ENCODE peak calls at places on chromosomes 4 and X, in seven cellular contexts. Q, Z, N, O, R, W and J are unnamed samples.

GRCh38 chrX:54754854-54755253 is 43.2 kb downstream of the ITIH6 start:
- DNase-seq in Q (no peak), Z (no peak), N (no peak), O (no peak), R (no peak), W (no peak), J (no peak)

GRCh38 chr4:70559216-70559830 is 32.7 kb upstream of the AMBN start:
- DNase-seq in Q (peak), Z (peak), N (peak), O (peak), R (peak), W (peak), J (peak)

GRCh38 chrX:11757397-11757728 is 674 bp upstream of the MSL3 start:
- DNase-seq in Q (no peak), Z (no peak), N (no peak), O (no peak), R (no peak), W (no peak), J (no peak)

GRCh38 chrX:45196701-45197100 is 4.0 kb downstream of the DIPK2B start:
- DNase-seq in Q (no peak), Z (no peak), N (no peak), O (no peak), R (no peak), W (peak), J (no peak)

GRCh38 chrX:129566081-129566480 is 26.0 kb downstream of the OCRL start:
- DNase-seq in Q (no peak), Z (no peak), N (no peak), O (no peak), R (no peak), W (peak), J (no peak)

GRCh38 chrX:15530318-15530717 is 29.7 kb downstream of the BMX start:
- DNase-seq in Q (no peak), Z (no peak), N (no peak), O (no peak), R (no peak), W (no peak), J (no peak)

GRCh38 chr4:6205584-6205965 is 5.2 kb upstream of the JAKMIP1 start:
- DNase-seq in Q (no peak), Z (no peak), N (no peak), O (peak), R (no peak), W (no peak), J (no peak)

GRCh38 chr4:8906668-8906970 is 35.0 kb upstream of the HMX1 start:
- DNase-seq in Q (no peak), Z (no peak), N (no peak), O (no peak), R (no peak), W (no peak), J (no peak)

GRCh38 chr4:180542445-180543100 is 1700.6 kb upstream of the TENM3 start:
- DNase-seq in Q (peak), Z (no peak), N (no peak), O (no peak), R (peak), W (peak), J (no peak)

GRCh38 chrX:47358387-47359065 is 11.9 kb upstream of the ZNF157 start:
- DNase-seq in Q (no peak), Z (no peak), N (no peak), O (no peak), R (no peak), W (peak), J (no peak)

GRCh38 chrX:129653985-129654651 is 638 bp downstream of the APLN start:
- DNase-seq in Q (no peak), Z (no peak), N (peak), O (peak), R (peak), W (no peak), J (no peak)

GRCh38 chr4:77327151-77327550 is 170.1 kb downstream of the CCNG2 start:
- DNase-seq in Q (no peak), Z (no peak), N (no peak), O (no peak), R (no peak), W (no peak), J (no peak)

GRCh38 chr4:51885371-51885770 is 42.4 kb downstream of the DCUN1D4 start:
- DNase-seq in Q (peak), Z (no peak), N (no peak), O (no peak), R (no peak), W (peak), J (peak)

GRCh38 chr4:51880016-51880915 is 37.3 kb downstream of the DCUN1D4 start:
- DNase-seq in Q (no peak), Z (no peak), N (peak), O (no peak), R (peak), W (no peak), J (no peak)

GRCh38 chr4:51884606-51885005 is 41.7 kb downstream of the DCUN1D4 start:
- DNase-seq in Q (no peak), Z (no peak), N (no peak), O (no peak), R (no peak), W (no peak), J (no peak)

DNA sequence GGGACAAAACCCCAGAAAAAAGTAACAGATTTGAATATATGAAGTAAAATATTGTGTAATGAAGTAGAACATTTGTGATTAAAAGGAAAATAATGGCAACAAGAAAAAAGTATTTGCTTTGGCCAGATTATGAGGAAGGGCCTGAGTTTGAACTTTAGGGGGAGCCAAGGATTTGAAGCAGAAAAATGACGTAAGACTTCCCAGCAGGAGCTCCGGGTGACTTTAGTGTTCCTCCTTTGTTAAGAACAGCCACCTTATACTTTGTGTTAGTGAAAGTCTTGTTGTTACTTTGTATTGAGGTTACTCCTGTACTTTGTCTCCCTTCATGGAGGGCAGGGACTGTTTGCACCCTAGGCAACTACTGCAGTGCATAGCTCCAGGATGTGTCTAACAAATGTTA is 41.1 kb downstream of the DCUN1D4 start:
- DNase-seq in Q (no peak), Z (no peak), N (no peak), O (no peak), R (no peak), W (no peak), J (no peak)
- TF ChIP-seq CTCF in Q (no peak), Z (no peak), N (no peak), O (no peak), R (no peak), W (no peak), J (no peak)

GRCh38 chrX:82649645-82650044 is 858.4 kb upstream of the POU3F4 start:
- DNase-seq in Q (no peak), Z (no peak), N (no peak), O (no peak), R (no peak), W (no peak), J (no peak)

DNA sequence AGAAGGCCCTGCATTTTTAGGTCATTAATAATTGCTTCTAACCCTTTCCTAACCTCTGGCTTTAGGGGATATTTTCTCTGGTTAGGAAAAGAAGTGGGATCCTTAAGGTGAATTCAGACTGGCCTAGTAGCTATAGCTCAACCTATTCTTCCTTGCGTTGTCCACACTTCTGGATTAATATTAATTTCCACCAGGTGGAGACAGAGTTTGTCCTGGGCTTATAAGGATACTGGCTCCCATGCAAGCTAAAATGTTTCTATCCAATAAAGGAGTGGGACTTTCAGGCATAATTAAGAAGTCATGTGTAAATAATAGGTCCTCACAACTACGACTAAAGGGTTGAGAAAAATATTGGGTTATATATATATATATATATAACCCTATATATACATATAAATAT is 860.0 kb upstream of the POU3F4 start:
- DNase-seq in Q (peak), Z (no peak), N (no peak), O (no peak), R (peak), W (no peak), J (no peak)
- TF ChIP-seq CTCF in Q (no peak), Z (no peak), N (peak), O (no peak), R (peak), W (no peak), J (no peak)

DNA sequence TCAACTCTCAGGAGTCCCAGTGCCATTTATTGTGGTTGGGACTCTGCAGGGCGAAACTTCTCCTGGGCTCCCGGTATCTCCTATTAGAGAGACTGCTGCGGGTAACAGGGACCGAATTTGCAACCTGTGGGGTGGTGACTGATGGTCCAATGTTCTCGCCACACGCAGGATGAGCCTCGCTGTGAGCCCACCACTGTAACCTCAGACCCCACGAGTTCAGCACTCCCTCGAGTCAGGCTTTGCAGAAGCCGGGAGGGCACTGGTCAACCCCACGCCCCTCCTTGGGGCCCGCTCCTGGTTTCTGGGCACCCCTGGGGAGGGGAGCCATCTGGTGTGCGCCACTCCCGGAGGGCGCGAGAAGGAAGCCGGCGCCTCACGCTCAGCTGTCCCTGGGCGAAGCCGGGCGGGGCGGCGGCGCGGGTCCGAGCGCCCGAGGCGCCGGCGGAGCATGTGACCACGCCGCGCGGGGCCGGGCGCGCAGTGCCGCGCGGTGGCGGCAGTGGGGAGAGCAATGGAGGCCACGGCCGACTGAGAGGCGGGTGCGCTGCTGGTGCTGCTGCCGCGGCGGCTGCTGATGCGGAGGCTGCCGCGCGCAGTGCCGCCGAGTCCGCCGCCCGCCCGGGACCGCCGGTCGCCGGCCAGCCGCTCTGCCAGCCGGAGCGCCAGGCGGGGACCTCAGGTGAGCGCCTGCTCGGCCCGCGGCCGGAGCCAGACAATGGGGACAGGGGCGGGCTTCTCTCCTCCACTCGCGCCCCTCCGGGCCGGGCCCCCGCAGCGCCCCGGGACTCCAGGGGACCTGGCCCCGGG is 100.1 kb downstream of the CEP135 start:
- DNase-seq in Q (peak), Z (peak), N (peak), O (peak), R (peak), W (peak), J (peak)
- TF ChIP-seq CTCF in Q (peak), Z (peak), N (peak), O (no peak), R (no peak), W (peak), J (peak)

DNA sequence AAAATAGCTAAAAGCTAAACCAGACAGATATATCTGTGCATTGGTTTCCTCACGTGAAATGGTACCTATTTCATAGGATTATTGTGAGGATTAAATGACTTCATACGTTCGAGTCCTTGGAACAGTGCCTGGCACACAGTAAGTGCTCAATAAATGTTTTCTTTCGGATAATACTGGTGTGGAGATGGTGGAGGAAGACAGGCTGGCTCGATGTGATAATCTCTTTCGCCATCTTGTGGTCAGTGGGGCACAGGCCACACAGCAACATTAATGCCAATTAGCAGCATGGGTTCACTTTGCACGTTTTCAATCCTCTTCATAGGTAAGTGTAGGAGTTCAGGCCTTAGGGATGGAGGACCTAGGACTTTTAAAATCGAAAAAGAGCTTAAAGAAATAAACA is 9.3 kb downstream of the PAGE4 start:
- DNase-seq in Q (peak), Z (no peak), N (peak), O (peak), R (peak), W (peak), J (peak)
- TF ChIP-seq CTCF in Q (peak), Z (peak), N (peak), O (no peak), R (peak), W (peak), J (peak)

DNA sequence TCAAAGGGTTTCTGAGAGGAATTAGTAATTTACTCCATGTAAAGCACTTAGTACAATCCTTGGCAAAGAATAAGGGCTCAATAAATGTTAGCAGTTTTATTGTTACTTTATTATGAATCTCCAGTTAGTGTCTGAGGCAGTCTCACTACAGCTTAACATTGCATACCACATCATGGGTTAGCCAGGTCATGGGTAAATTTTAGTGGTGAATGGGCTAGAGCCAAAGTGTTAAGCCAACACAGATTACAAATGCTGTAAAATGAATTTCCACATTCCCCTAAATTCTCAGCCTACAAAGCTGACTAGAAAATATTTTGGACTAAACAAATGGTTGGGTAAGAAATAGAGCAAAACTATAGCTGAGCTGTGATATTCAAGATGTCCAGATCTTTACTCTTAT is 72.4 kb downstream of the NRK start:
- DNase-seq in Q (no peak), Z (no peak), N (no peak), O (no peak), R (no peak), W (no peak), J (no peak)
- TF ChIP-seq CTCF in Q (no peak), Z (no peak), N (no peak), O (no peak), R (no peak), W (no peak), J (no peak)

DNA sequence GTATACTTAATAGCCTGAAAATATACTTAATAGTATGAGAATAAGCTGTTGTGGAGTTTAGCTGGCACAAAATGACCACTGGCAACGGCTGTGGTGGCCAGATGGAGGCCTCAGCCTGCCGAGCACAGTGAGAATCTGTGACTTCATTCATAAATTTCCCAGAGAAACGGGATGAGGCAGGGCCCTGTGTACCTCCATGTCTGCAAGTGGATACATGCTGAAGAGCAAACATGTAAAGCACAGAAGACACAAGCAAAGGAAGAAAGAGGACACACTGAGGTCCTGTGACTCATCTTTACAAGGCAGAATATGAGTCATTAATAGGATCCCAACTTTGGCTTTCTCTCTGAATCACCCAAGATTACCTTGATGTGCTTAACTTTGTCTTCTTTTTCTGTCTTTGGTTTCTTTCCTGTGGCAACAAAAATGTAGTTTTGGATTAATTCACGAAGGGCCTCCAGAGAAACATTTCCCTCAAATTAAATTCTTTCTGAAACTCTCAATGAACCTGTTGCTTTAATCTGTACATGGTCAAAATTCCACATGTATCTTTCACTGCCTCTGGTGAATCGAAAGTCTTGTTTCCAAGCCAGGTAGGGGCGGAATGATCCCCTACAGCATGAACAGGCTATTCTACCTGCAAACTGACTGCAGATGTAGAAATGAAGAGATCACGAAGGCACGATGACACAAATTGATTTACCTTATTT is 56.4 kb downstream of the IRF2 start:
- DNase-seq in Q (peak), Z (peak), N (no peak), O (no peak), R (peak), W (peak), J (peak)
- TF ChIP-seq CTCF in Q (no peak), Z (peak), N (no peak), O (no peak), R (peak), W (peak), J (no peak)

DNA sequence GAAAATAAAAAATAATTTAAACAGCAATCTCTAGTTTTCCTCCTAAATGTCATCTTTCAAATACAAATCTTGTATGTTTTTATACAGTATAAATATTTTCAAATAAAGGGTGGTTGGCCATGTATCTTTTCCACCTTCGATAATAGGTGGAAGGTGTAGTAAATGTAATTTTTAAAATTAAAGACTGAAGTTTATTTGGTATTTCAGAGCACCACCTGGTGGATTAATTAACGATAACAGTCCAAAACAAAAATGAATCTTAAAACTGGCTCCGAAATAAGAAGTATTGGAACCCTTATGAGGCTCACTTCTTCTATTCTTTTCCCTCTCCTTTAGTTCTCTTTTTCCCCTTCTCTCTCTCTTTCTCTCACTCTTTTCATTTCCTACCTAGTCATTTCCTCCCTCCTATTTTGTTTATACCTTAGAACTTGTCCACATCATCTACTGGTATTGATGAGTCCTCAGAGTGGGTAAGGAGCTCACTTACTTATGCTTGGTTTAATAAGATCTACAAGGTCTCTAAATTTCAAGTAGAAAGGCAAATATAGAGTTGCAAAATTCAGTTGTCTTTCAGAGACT is 82.9 kb upstream of the EXOC1L start:
- DNase-seq in Q (peak), Z (no peak), N (no peak), O (no peak), R (no peak), W (peak), J (peak)
- TF ChIP-seq CTCF in Q (peak), Z (peak), N (peak), O (no peak), R (peak), W (peak), J (peak)

GRCh38 chr4:79078339-79078738 is 139.1 kb upstream of the PAQR3 start:
- DNase-seq in Q (no peak), Z (peak), N (no peak), O (no peak), R (no peak), W (no peak), J (no peak)

GRCh38 chr4:79073471-79073870 is 134.2 kb upstream of the PAQR3 start:
- DNase-seq in Q (no peak), Z (no peak), N (no peak), O (no peak), R (no peak), W (no peak), J (no peak)

DNA sequence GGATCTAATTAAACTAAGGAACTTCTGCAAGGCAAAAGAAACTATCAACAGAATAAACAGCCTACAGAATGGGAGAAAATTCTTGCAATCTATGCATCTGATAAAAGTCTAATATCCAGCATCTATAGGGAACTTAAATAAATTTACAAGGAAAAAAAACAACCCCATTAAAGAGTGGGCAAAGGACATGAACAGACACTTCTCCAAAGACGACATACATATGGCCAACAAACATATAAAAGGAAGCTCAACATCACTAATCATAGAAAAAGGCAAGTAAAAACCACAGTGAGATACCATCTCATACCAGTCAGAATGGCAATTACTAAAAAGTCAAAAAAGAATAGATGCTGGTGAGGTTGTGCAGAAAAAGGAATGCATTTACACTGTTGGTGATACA is 134.8 kb upstream of the PAQR3 start:
- DNase-seq in Q (no peak), Z (no peak), N (no peak), O (no peak), R (no peak), W (no peak), J (no peak)
- TF ChIP-seq CTCF in Q (no peak), Z (no peak), N (no peak), O (no peak), R (no peak), W (no peak), J (no peak)

GRCh38 chrX:102958794-102959193 is 21.7 kb downstream of the RAB40AL start:
- DNase-seq in Q (no peak), Z (no peak), N (no peak), O (no peak), R (peak), W (no peak), J (no peak)
- TF ChIP-seq CTCF in Q (no peak), Z (no peak), N (no peak), O (no peak), R (no peak), W (no peak), J (no peak)

GRCh38 chrX:51834076-51834475 is 59.3 kb upstream of the MAGED1 start:
- DNase-seq in Q (no peak), Z (no peak), N (no peak), O (no peak), R (no peak), W (no peak), J (no peak)
- TF ChIP-seq CTCF in Q (no peak), Z (no peak), N (no peak), O (no peak), R (no peak), W (no peak), J (no peak)